ENCODE peak calls at places on chromosome 21, in five cellular contexts. S, V, H, P and M are unnamed samples.

GRCh38 chr21:31609081-31609480 is 50.4 kb upstream of the SOD1 start:
- DNase-seq in S (no peak), P (peak), V (no peak), H (no peak), M (no peak)

GRCh38 chr21:16942703-16943102 is 570.1 kb upstream of the CXADR start:
- DNase-seq in V (no peak), P (peak), S (no peak), H (no peak), M (no peak)

GRCh38 chr21:20999567-21000169 is 1.5 kb downstream of the NCAM2 start:
- DNase-seq in P (peak), V (no peak), H (no peak), S (no peak), M (peak)

GRCh38 chr21:25934771-25935224 is 200.0 kb downstream of the GABPA start:
- DNase-seq in V (peak), H (no peak), S (peak), P (no peak), M (peak)

GRCh38 chr21:29581393-29581792 is 282.7 kb downstream of the BACH1 start:
- DNase-seq in S (no peak), V (no peak), H (no peak), P (no peak), M (peak)

GRCh38 chr21:28632718-28633408 is 359.8 kb downstream of the LTN1 start:
- DNase-seq in S (no peak), H (no peak), V (no peak), P (no peak), M (no peak)

GRCh38 chr21:42513985-42514882 is 582 bp downstream of the SLC37A1 start:
- DNase-seq in H (no peak), V (no peak), P (peak), S (no peak), M (peak)

GRCh38 chr21:34887729-34888568 is 161.2 kb downstream of the RUNX1 start:
- DNase-seq in H (peak), S (peak), P (no peak), V (peak), M (peak)

GRCh38 chr21:41359289-41359688 is 2.5 kb upstream of the MX2 start:
- DNase-seq in P (no peak), S (no peak), V (no peak), H (no peak), M (no peak)

GRCh38 chr21:42500736-42501135 is 4.7 kb upstream of the RSPH1 start:
- DNase-seq in H (no peak), P (no peak), S (no peak), V (no peak), M (no peak)

GRCh38 chr21:16211339-16212303 is 481.8 kb downstream of the USP25 start:
- DNase-seq in S (no peak), P (no peak), V (no peak), H (no peak), M (no peak)

GRCh38 chr21:25171438-25171837 is 435.8 kb downstream of the MRPL39 start:
- DNase-seq in S (no peak), P (no peak), V (peak), H (no peak), M (no peak)

GRCh38 chr21:34889287-34889536 is 159.9 kb downstream of the RUNX1 start:
- DNase-seq in S (no peak), V (no peak), H (no peak), P (no peak), M (peak)

GRCh38 chr21:23949493-23949892 is 1657.8 kb downstream of the MRPL39 start:
- DNase-seq in H (no peak), V (no peak), S (no peak), P (no peak), M (no peak)

GRCh38 chr21:40278345-40278744 is 411.1 kb downstream of the PCP4 start:
- DNase-seq in P (no peak), H (no peak), S (no peak), V (no peak), M (no peak)

GRCh38 chr21:35145626-35146236 is 96.6 kb upstream of the RUNX1 start:
- DNase-seq in H (no peak), S (no peak), P (no peak), V (no peak), M (no peak)

GRCh38 chr21:15729346-15729673 is 472 bp upstream of the USP25 start:
- DNase-seq in V (no peak), H (no peak), S (no peak), P (no peak), M (no peak)

DNA sequence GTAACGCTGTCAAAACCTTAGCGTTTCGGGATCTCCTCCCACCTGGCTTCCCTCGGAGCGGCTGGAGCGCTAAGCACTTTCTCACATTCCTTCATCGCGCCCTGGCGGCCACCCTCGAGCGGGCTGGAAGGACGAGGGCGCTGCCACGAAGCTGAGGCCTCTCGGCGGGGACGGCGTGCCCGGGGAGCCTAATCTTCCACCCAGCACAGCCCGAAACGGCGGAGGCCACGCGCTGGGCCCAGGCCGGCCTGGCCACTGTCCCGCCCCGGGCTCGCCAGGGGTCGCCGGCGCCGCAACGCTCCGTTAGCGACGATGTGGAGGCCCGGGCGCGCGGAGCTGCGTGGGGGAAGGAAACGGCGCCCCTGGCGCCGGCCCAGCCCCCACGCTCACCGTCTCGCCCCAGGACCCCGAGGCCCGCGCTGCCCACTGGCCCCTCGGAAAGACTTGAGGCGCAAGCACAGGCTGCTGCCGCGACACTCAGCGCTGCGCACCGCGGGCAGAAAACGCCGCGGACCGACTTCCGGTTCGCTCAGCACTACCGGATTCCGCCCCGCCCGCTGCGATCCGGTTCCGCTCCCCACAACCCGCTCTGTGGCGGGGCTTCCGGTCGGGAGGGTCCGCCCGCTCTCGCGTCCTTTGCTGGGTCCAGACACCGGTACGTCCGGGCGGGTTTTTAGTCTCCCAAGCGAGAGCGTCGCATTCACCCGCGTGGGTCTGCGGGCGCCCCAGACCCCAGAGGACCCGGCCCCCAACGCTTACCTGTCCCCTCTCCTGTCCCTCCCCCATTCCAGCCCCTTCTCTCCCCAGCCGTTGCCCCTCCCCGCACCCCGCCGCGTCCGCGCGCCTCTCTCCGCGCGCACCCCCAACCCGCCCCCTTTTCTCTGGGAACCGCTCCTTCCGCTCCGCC is at the start of gene YBEY:
- DNase-seq in P (peak), H (peak), V (peak), S (peak), M (peak)
- TF ChIP-seq CTCF in P (peak), H (peak), V (peak), S (peak), M (peak)

DNA sequence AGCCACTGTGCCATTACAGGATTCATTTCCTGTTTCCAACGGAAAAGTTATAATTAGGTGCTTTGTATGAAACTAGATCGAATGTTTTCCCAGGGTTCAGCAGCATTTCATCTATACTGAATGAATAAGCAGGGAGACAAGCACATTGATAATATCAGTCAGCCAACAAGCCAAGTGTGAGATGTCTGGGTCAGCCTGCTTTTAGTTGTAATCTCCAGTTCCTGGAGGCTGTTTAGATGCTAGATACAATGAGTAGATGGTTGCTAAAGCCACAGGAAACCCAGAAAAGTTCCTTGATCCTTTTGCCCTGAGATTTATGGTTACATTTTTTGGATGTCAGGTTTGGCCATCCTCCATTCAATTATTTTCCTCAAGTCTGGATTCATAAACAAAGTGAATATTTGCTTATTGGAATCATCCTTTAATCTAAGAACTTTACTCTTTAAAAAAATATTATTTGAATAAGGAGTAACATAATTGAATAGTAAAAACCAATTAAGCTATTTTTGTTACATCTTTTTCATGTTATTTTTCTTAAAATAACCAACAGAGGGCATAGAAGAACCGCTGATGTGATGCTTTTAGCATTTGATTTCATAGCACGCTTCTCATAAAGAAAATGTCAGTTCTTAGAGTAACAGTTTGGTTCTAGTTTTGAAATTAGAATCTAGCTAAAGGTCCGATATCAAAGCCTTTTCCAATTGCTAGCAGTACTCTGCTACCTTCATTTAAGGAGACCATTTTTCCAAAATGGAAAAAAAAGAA is 76.6 kb downstream of the HSPA13 start:
- DNase-seq in P (no peak), V (no peak), S (no peak), H (no peak), M (no peak)
- TF ChIP-seq CTCF in P (no peak), V (no peak), S (peak), H (no peak), M (peak)

GRCh38 chr21:43728467-43729390 is 9.8 kb downstream of the PDXK start:
- DNase-seq in P (peak), S (peak), H (peak), V (peak), M (peak)
- TF ChIP-seq CTCF in P (peak), S (peak), H (no peak), V (peak), M (peak)

GRCh38 chr21:45098867-45099266 is 24.5 kb downstream of the ADARB1 start:
- DNase-seq in S (no peak), V (no peak), H (no peak), P (peak), M (no peak)
- TF ChIP-seq CTCF in S (no peak), V (peak), H (peak), P (peak), M (peak)

DNA sequence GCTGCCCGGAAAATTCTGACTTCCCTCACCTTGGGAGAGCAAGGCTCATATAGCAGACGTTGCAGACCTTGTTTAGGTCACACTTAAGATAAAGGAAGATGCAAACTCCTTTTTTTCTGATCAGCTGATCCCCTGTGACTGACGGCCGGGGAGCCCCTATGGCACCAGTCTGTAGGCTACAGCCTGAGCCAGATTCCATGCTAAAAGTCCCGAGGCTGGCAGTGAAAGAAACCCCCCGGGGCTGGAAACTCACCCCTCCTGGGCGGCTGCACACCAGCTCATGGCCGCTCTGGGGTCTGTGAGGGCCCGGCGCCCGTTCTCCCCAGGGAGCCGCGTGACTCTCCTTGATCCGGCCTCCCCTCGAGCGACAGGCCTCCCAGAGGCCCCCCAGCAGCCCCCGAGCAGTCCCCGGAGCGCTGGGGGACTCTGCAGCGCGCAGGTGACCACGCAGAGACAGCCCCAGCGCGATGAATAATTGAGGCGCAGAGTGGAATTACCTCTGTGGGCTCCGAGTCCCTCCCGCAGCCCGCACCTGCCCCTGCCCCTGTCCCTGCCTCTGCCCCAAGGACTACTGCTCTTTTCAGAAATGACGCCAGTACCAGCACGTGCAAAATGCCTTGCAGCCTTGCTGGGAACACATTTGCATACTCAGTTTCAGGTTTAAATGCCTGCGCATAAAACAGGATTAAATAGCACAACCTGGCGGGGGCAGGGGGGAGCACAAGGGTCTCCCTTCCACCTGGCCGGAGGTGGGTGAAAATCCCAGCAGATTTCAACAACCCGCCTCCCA is 62.6 kb upstream of the CLDN14 start:
- DNase-seq in H (peak), S (no peak), P (no peak), V (no peak), M (peak)
- TF ChIP-seq CTCF in H (peak), S (no peak), P (no peak), V (no peak), M (no peak)

DNA sequence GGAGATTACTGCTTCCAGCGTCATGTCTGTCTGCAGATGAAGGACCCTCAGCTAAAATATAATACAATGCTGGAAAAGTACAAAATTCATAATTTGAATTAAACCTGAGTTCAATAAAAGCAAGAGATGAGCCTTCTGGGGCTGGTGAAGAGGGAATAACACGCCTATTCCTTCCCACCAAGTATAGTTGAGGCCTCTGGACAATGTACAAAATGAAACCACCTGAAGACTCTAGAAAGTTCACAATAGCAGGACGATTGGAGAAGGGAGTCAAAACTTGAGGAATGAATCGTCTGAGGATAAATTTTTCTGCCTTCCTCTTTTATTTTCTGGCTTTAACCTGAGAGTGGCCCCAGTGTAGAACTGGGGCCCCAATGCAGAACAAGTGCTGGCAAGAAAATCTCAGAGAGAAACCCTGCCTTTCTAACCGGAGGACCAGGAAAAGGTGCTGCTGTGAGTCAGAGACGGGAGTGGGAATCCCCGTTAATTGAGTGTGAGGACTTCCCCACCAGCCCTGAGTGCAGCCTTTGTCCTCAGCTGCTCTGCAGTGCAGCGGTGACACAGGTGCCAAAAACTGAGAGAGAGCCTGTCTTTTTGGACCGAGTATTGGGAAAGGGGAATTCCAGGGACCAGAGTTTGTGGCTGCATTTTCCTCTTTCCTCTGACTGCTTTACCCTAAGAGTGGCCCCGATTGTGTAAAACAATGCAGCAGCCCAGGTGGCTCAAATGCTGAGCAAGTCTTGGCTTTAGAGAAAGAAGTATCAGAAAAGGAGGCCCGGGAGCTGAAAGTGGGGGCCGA is 264.9 kb downstream of the DYRK1A start:
- DNase-seq in H (peak), V (peak), P (no peak), S (no peak), M (peak)
- TF ChIP-seq CTCF in H (no peak), V (no peak), P (no peak), S (no peak), M (no peak)